ENCODE peak calls at places on chromosomes 12 and 14, in five cellular contexts. One of them, this sample, is unnamed.

GRCh38 chr12:27844427-27845090 is 64.5 kb upstream of the MANSC4 start:
- DNase-seq in H9: no peak
- DNase-seq in mesenchymal stem cell: no peak
- DNase-seq in neuronal stem cell: no peak
- DNase-seq in H1: no peak
- DNase-seq in this sample: no peak

GRCh38 chr12:13075114-13075471 is 28.4 kb downstream of the GSG1 start:
- DNase-seq in neuronal stem cell: no peak
- DNase-seq in H1: no peak
- DNase-seq in H9: no peak
- DNase-seq in mesenchymal stem cell: no peak
- DNase-seq in this sample: peak

GRCh38 chr12:84793558-84794367 is 118.8 kb downstream of the SLC6A15 start:
- DNase-seq in H9: no peak
- DNase-seq in H1: no peak
- DNase-seq in mesenchymal stem cell: peak
- DNase-seq in neuronal stem cell: no peak
- DNase-seq in this sample: no peak

GRCh38 chr12:17992002-17992656 is 97.9 kb downstream of the RERGL start:
- DNase-seq in neuronal stem cell: peak
- DNase-seq in H1: no peak
- DNase-seq in mesenchymal stem cell: peak
- DNase-seq in H9: no peak
- DNase-seq in this sample: peak

GRCh38 chr12:125137776-125138344 is 72.6 kb downstream of the AACS start:
- DNase-seq in H1: no peak
- DNase-seq in mesenchymal stem cell: no peak
- DNase-seq in neuronal stem cell: no peak
- DNase-seq in H9: no peak
- DNase-seq in this sample: peak

GRCh38 chr12:118033902-118034301 is 17.4 kb downstream of the RFC5 start:
- DNase-seq in mesenchymal stem cell: no peak
- DNase-seq in H9: no peak
- DNase-seq in H1: no peak
- DNase-seq in neuronal stem cell: no peak
- DNase-seq in this sample: peak

GRCh38 chr12:92078167-92079053 is 67.2 kb downstream of the BTG1 start:
- DNase-seq in mesenchymal stem cell: peak
- DNase-seq in neuronal stem cell: no peak
- DNase-seq in H9: no peak
- DNase-seq in H1: no peak
- DNase-seq in this sample: no peak

GRCh38 chr14:74962059-74962458 is 6.7 kb upstream of the PGF start:
- DNase-seq in neuronal stem cell: no peak
- DNase-seq in H9: no peak
- DNase-seq in mesenchymal stem cell: no peak
- DNase-seq in H1: no peak
- DNase-seq in this sample: no peak

GRCh38 chr14:55350461-55350860 is 61.2 kb downstream of the ATG14 start:
- DNase-seq in mesenchymal stem cell: no peak
- DNase-seq in H1: peak
- DNase-seq in H9: no peak
- DNase-seq in neuronal stem cell: no peak
- DNase-seq in this sample: no peak

DNA sequence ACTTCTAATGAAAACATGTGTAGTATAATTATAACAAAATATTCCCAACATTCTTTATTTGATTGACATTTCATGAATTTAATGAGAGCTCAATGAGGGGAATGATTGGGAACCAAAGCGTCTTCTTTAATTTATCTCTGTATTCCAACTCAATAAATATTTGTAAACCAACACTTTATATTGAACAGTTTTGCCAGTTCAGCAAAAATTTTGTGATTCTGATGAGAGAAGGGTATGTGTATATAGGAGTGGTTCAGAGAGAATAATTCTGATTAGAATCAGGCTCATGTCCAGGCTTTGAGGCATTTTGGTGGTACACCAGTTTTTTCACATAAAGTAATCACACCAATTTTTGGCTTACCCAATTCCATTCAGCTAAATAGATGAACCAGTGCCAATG is 564.2 kb downstream of the TMTC2 start:
- DNase-seq in mesenchymal stem cell: no peak
- DNase-seq in H1: no peak
- DNase-seq in H9: no peak
- DNase-seq in neuronal stem cell: no peak
- DNase-seq in this sample: no peak
- H2BK12ac ChIP-seq in mesenchymal stem cell: no peak
- H2BK12ac ChIP-seq in H1: no peak
- H2BK12ac ChIP-seq in H9: no peak
- H2BK12ac ChIP-seq in neuronal stem cell: no peak
- H2BK12ac ChIP-seq in this sample: no peak

DNA sequence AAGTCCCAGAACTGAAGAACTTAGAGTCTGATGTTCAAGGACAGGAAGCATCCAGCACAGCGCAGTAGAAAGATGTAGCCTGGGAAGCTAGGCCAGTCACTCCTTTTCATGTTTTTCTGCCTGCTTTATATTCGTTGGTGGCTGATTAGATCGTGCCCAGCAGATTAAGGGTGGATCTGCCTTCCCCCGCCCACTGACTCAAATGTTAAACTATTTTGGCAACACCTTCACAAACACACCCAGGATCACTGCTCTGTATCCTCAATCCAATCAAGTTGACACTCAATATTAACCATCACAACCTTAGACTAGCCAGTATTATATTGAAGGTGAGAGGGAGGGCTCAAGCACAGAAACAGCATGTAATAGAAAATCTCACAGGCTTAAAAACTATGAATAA is 222.9 kb downstream of the C12orf50 start:
- DNase-seq in mesenchymal stem cell: no peak
- DNase-seq in H9: no peak
- DNase-seq in neuronal stem cell: no peak
- DNase-seq in H1: no peak
- DNase-seq in this sample: no peak
- H2BK12ac ChIP-seq in mesenchymal stem cell: no peak
- H2BK12ac ChIP-seq in H9: no peak
- H2BK12ac ChIP-seq in neuronal stem cell: no peak
- H2BK12ac ChIP-seq in H1: no peak
- H2BK12ac ChIP-seq in this sample: no peak

DNA sequence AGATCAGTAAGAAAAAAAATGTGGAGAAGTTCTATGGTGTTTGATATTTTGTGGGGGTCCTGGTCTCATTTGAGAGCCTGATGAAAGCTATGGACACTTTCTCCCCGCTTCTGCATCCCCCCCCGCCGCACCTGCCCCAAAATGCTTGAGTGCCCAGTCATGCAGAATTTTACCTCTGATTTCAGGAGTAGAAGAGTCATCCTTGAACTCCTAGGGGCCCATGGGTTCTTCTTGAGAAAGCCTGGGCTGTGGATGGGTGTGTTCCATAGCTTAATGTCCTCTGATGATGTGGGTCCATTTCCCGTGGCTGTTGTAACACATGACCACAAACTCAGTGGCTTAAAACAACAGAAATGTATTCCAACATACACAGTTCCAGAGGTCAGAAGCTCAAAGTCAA is 248.8 kb upstream of the PWP1 start:
- DNase-seq in H9: no peak
- DNase-seq in mesenchymal stem cell: no peak
- DNase-seq in neuronal stem cell: no peak
- DNase-seq in H1: no peak
- DNase-seq in this sample: no peak
- H2BK12ac ChIP-seq in H9: peak
- H2BK12ac ChIP-seq in mesenchymal stem cell: no peak
- H2BK12ac ChIP-seq in neuronal stem cell: no peak
- H2BK12ac ChIP-seq in H1: peak
- H2BK12ac ChIP-seq in this sample: no peak

DNA sequence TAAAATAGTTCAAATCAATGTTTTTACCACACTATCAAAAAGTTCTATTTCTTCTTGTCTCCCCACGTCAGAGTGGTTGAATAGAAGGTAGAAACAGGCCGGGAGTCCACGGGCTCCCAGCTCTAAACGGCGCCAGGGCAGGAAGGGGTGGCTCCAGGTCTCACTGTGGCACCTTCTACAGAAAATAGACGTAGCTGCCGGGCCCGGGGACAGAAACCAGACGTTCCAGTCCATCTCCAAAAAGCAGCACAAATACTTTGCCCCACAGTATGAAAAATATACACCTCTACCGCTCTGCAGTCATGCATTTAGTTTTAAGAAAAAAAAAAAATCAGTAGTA is 30.9 kb downstream of the CCNK start:
- DNase-seq in H9: no peak
- DNase-seq in neuronal stem cell: no peak
- DNase-seq in mesenchymal stem cell: no peak
- DNase-seq in H1: no peak
- DNase-seq in this sample: no peak
- H2BK12ac ChIP-seq in H9: no peak
- H2BK12ac ChIP-seq in neuronal stem cell: no peak
- H2BK12ac ChIP-seq in mesenchymal stem cell: no peak
- H2BK12ac ChIP-seq in H1: no peak
- H2BK12ac ChIP-seq in this sample: no peak

This sample was measured in trophoblast cell.